ENCODE peak calls at places on chromosomes 13 and 19, in four cellular contexts. D is adrenal gland, V is neural progenitor cell, P is tibial nerve. W is an unnamed sample.

GRCh38 chr13:22748866-22749586 is 431.8 kb upstream of the SGCG start:
- DNase-seq in D (no peak), P (no peak), V (no peak), W (no peak)

GRCh38 chr19:5292843-5293606 is 47.6 kb downstream of the PTPRS start:
- DNase-seq in V (peak; percentile 96), D (peak; percentile 68), P (peak; percentile 49), W (peak; percentile 75)

GRCh38 chr19:56916528-56916927 is 76.0 kb upstream of the PEG3 start:
- DNase-seq in V (no peak), D (no peak), P (no peak), W (no peak)

GRCh38 chr19:4506449-4507149 is 11.7 kb downstream of the PLIN4 start:
- DNase-seq in V (no peak), D (no peak), P (no peak), W (peak; percentile 71)

GRCh38 chr19:53082929-53083328 is 20.3 kb downstream of the ZNF160 start:
- DNase-seq in P (no peak), D (no peak), V (no peak), W (no peak)

GRCh38 chr13:43132228-43132627 is 108.8 kb downstream of the DNAJC15 start:
- DNase-seq in P (no peak), V (peak; percentile 74), D (peak; percentile 69), W (peak; percentile 51)

GRCh38 chr19:44741841-44742352 is 6.6 kb upstream of the BCL3 start:
- DNase-seq in V (peak; percentile 20), P (peak; percentile 95), D (peak; percentile 100), W (peak; percentile 100)

GRCh38 chr13:52158629-52159158 is 703 bp downstream of the NEK3 start:
- DNase-seq in P (no peak), D (peak; percentile 17), V (no peak), W (peak; percentile 58)

GRCh38 chr13:20125129-20125782 is 35.6 kb downstream of the GJA3 start:
- DNase-seq in D (peak; percentile 72), P (no peak), V (no peak), W (peak; percentile 81)

GRCh38 chr19:30870861-30871260 is 478.4 kb downstream of the TSHZ3 start:
- DNase-seq in D (peak; percentile 16), P (no peak), V (no peak), W (peak; percentile 1)

GRCh38 chr13:27961227-27962085 is 7.7 kb downstream of the CDX2 start:
- DNase-seq in P (no peak), D (no peak), V (no peak), W (no peak)

GRCh38 chr13:67069117-67069767 is 160.9 kb downstream of the PCDH9 start:
- DNase-seq in P (no peak), D (no peak), V (peak; percentile 68), W (no peak)

GRCh38 chr13:63041640-63042414 is 1626.2 kb upstream of the PCDH20 start:
- DNase-seq in V (no peak), P (no peak), D (no peak), W (peak; percentile 20)

GRCh38 chr13:101875717-101876393 is 423.4 kb downstream of the ITGBL1 start:
- DNase-seq in V (no peak), P (no peak), D (no peak), W (peak; percentile 25)

GRCh38 chr13:73273276-73273675 is 214.5 kb downstream of the KLF5 start:
- DNase-seq in D (no peak), V (no peak), P (no peak), W (no peak)

GRCh38 chr13:82654851-82655517 is 1227.3 kb downstream of the SLITRK1 start:
- DNase-seq in V (no peak), D (peak; percentile 35), P (peak; percentile 74), W (peak; percentile 57)

GRCh38 chr19:52336117-52336811 is at the start of gene ZNF610:
- DNase-seq in D (peak; percentile 95), V (peak; percentile 86), P (peak; percentile 76), W (peak; percentile 88)

GRCh38 chr13:100544866-100545683 is 43.5 kb downstream of the GGACT start:
- DNase-seq in V (no peak), P (no peak), D (peak; percentile 28), W (no peak)

GRCh38 chr19:1079566-1080111 is 12.7 kb downstream of the ARHGAP45 start:
- DNase-seq in P (no peak), D (no peak), V (no peak), W (no peak)

GRCh38 chr19:19774354-19775033 is 41.6 kb upstream of the ZNF14 start:
- DNase-seq in D (no peak), P (no peak), V (no peak), W (no peak)

GRCh38 chr19:1752757-1753728 is at the start of gene ONECUT3:
- DNase-seq in V (peak; percentile 80), P (no peak), D (peak; percentile 16), W (no peak)

GRCh38 chr13:51721485-51721884 is 82.5 kb downstream of the DHRS12 start:
- DNase-seq in V (no peak), D (peak; percentile 60), P (no peak), W (no peak)

GRCh38 chr19:55549500-55550320 is 4.4 kb upstream of the SBK3 start:
- DNase-seq in D (no peak), P (no peak), V (peak; percentile 88), W (peak; percentile 82)

GRCh38 chr13:37357548-37357947 is 241.0 kb downstream of the POSTN start:
- DNase-seq in V (no peak), D (no peak), P (no peak), W (peak; percentile 26)

GRCh38 chr13:32897296-32897695 is 118.9 kb upstream of the KL start:
- DNase-seq in D (no peak), P (no peak), V (no peak), W (no peak)

GRCh38 chr19:36139473-36140288 is at the start of gene CAPNS1:
- DNase-seq in V (peak; percentile 99), P (peak; percentile 92), D (peak; percentile 98), W (peak; percentile 97)
- TF ChIP-seq CTCF in V (peak; percentile 38), P (no peak), D (no peak), W (no peak)

GRCh38 chr19:10717054-10717355 is 874 bp upstream of the DNM2 start:
- DNase-seq in V (no peak), D (no peak), P (no peak), W (no peak)
- H3K4me3 ChIP-seq in V (peak overlapping the region; percentile 39), D (no peak overlapping the region), P (peak overlapping the region; percentile 35), W (peak overlapping the region; percentile 32)

DNA sequence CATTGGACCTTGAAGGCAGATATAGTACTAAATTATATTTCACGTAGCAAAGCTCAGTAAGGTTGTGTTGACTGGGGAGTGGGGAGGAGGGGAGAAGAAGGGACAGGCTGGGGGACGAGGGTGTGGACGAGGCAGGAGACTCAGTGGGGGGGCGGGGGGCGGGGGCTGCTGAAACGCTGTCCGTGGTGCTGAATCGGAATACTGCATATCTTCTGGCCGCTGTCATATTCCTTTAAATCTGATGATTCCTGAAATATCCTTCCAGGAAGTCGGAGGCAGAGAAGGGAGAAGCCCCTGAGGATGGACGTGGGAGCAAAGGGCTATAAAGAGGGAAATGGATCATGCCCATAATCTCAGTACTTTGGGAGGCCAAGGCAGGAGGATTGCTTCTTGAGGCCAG is 34.7 kb upstream of the CASP14 start:
- DNase-seq in D (no peak), V (peak; percentile 45), P (no peak), W (no peak)
- TF ChIP-seq CTCF in D (no peak), V (no peak), P (no peak), W (no peak)

GRCh38 chr19:40584007-40584406 is 7.3 kb downstream of the SHKBP1 start:
- DNase-seq in D (no peak), V (no peak), P (no peak), W (peak; percentile 36)
- H3K4me3 ChIP-seq in D (no peak overlapping the region), V (no peak overlapping the region), P (no peak overlapping the region), W (no peak overlapping the region)

GRCh38 chr13:76036176-76036575 is 400.0 kb downstream of the LMO7 start:
- DNase-seq in D (no peak), V (no peak), P (no peak), W (peak; percentile 26)

GRCh38 chr13:76035711-76036110 is 399.6 kb downstream of the LMO7 start:
- DNase-seq in V (no peak), D (no peak), P (no peak), W (peak; percentile 24)

GRCh38 chr13:76043882-76044281 is 407.8 kb downstream of the LMO7 start:
- DNase-seq in D (no peak), V (peak; percentile 19), P (no peak), W (no peak)

GRCh38 chr13:76038920-76039716 is 403.0 kb downstream of the LMO7 start:
- DNase-seq in V (no peak), P (no peak), D (no peak), W (no peak)
- TF ChIP-seq CTCF in V (peak; percentile 3), P (no peak), D (no peak), W (no peak)

W was measured in cardiac fibroblast.